ENCODE peak calls at places on chromosomes 6 and 20, in four cellular contexts. One of them, this sample, is unnamed.

GRCh38 chr20:53839423-53840176 is 230.8 kb downstream of the BCAS1 start:
- DNase-seq in cardiac fibroblast: no peak
- DNase-seq in AG09309: no peak
- DNase-seq in tibial nerve: no peak
- DNase-seq in this sample: no peak

GRCh38 chr20:59149678-59150504 is 13.7 kb upstream of the ZNF831 start:
- DNase-seq in cardiac fibroblast: no peak
- DNase-seq in AG09309: no peak
- DNase-seq in tibial nerve: no peak
- DNase-seq in this sample: no peak

GRCh38 chr20:51121901-51122412 is 99.0 kb upstream of the KCNG1 start:
- DNase-seq in tibial nerve: no peak
- DNase-seq in AG09309: no peak
- DNase-seq in cardiac fibroblast: peak
- DNase-seq in this sample: no peak

GRCh38 chr6:159929819-159930218 is 39.0 kb downstream of the MAS1 start:
- DNase-seq in AG09309: no peak
- DNase-seq in tibial nerve: no peak
- DNase-seq in cardiac fibroblast: peak
- DNase-seq in this sample: no peak

GRCh38 chr6:72617721-72618120 is 4.1 kb upstream of the KCNQ5 start:
- DNase-seq in AG09309: no peak
- DNase-seq in tibial nerve: no peak
- DNase-seq in cardiac fibroblast: no peak
- DNase-seq in this sample: no peak

GRCh38 chr20:258963-259362 is 1.4 kb downstream of the DEFB132 start:
- DNase-seq in AG09309: no peak
- DNase-seq in tibial nerve: no peak
- DNase-seq in cardiac fibroblast: peak
- DNase-seq in this sample: no peak

GRCh38 chr6:161013697-161014096 is 22.1 kb downstream of the MAP3K4 start:
- DNase-seq in cardiac fibroblast: no peak
- DNase-seq in tibial nerve: no peak
- DNase-seq in AG09309: no peak
- DNase-seq in this sample: no peak

GRCh38 chr6:102390541-102390940 is 997.0 kb downstream of the GRIK2 start:
- DNase-seq in cardiac fibroblast: no peak
- DNase-seq in AG09309: no peak
- DNase-seq in tibial nerve: no peak
- DNase-seq in this sample: no peak

GRCh38 chr6:44058617-44059358 is 68.5 kb downstream of the MRPL14 start:
- DNase-seq in AG09309: peak
- DNase-seq in cardiac fibroblast: peak
- DNase-seq in tibial nerve: peak
- DNase-seq in this sample: peak

GRCh38 chr6:100260584-100260983 is 204.1 kb downstream of the SIM1 start:
- DNase-seq in tibial nerve: no peak
- DNase-seq in cardiac fibroblast: peak
- DNase-seq in AG09309: no peak
- DNase-seq in this sample: no peak

GRCh38 chr6:100322886-100323285 is 141.8 kb downstream of the SIM1 start:
- DNase-seq in tibial nerve: no peak
- DNase-seq in AG09309: no peak
- DNase-seq in cardiac fibroblast: peak
- DNase-seq in this sample: no peak

GRCh38 chr6:137661601-137662000 is 167.4 kb upstream of the OLIG3 start:
- DNase-seq in cardiac fibroblast: peak
- DNase-seq in AG09309: no peak
- DNase-seq in tibial nerve: peak
- DNase-seq in this sample: no peak

GRCh38 chr6:16239090-16239797 is 857 bp downstream of the GMPR start:
- DNase-seq in tibial nerve: peak
- DNase-seq in cardiac fibroblast: no peak
- DNase-seq in AG09309: no peak
- DNase-seq in this sample: no peak

GRCh38 chr20:62155428-62156253 is 12.1 kb downstream of the SS18L1 start:
- DNase-seq in tibial nerve: no peak
- DNase-seq in cardiac fibroblast: no peak
- DNase-seq in AG09309: no peak
- DNase-seq in this sample: no peak

GRCh38 chr6:24667378-24667803 is 514 bp downstream of the ACOT13 start:
- DNase-seq in tibial nerve: no peak
- DNase-seq in AG09309: no peak
- DNase-seq in cardiac fibroblast: peak
- DNase-seq in this sample: no peak

GRCh38 chr6:93575495-93575894 is 156.1 kb upstream of the EPHA7 start:
- DNase-seq in cardiac fibroblast: no peak
- DNase-seq in tibial nerve: no peak
- DNase-seq in AG09309: no peak
- DNase-seq in this sample: no peak

GRCh38 chr6:101080597-101080996 is 199.5 kb upstream of the ASCC3 start:
- DNase-seq in cardiac fibroblast: peak
- DNase-seq in AG09309: peak
- DNase-seq in tibial nerve: no peak
- DNase-seq in this sample: peak

GRCh38 chr6:145809785-145810184 is 4.8 kb downstream of the FBXO30 start:
- DNase-seq in AG09309: peak
- DNase-seq in cardiac fibroblast: peak
- DNase-seq in tibial nerve: no peak
- DNase-seq in this sample: no peak

GRCh38 chr6:131717815-131718214 is 7.0 kb upstream of the CTAGE9 start:
- DNase-seq in tibial nerve: no peak
- DNase-seq in cardiac fibroblast: no peak
- DNase-seq in AG09309: no peak
- DNase-seq in this sample: no peak

DNA sequence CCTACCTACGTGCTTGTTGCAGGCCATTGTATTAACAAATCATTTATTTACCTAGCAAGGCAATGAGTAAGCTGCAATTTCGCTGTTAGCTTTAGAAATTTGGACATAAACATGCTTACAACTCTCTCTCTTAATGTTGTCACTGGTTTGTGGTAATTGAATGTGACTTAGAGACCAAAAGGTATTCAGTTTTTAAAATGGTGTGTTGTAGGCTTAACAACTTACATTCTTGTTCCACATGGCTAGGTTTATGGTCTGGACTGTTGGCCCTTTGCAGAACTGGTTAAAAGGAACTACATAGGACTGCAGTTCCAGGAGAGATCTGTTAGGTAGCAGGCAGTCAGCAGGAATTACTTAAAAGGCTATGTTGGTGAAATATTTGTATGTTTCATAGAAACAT is 10.3 kb upstream of the CTAGE9 start:
- DNase-seq in cardiac fibroblast: no peak
- DNase-seq in tibial nerve: no peak
- DNase-seq in AG09309: no peak
- DNase-seq in this sample: no peak
- TF ChIP-seq CTCF in cardiac fibroblast: no peak
- TF ChIP-seq CTCF in tibial nerve: no peak
- TF ChIP-seq CTCF in AG09309: no peak
- TF ChIP-seq CTCF in this sample: no peak

DNA sequence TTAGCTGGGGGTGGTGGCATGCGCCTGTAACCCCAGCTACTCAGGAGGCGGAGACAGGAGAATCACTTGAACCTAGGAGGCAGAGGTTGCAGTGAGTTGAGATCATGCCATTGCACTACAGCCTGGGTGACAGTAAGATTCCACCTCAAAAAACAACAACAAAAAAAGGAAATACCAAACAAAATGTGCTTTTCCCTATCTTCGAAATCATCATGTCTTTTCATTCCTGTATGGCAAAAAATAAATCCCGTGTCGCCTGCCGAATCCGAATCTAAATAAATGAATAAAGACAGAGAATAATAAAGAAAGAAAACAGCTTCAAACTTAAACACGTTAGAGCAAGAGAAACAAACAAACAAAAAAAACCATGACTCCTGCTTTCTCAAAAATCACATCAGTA is 11.8 kb downstream of the B4GALT5 start:
- DNase-seq in tibial nerve: no peak
- DNase-seq in AG09309: no peak
- DNase-seq in cardiac fibroblast: no peak
- DNase-seq in this sample: no peak
- H3K4me3 ChIP-seq in tibial nerve: no peak
- H3K4me3 ChIP-seq in AG09309: no peak
- H3K4me3 ChIP-seq in cardiac fibroblast: no peak
- H3K4me3 ChIP-seq in this sample: no peak

GRCh38 chr6:52975580-52975979 is 19.5 kb downstream of the GSTA4 start:
- DNase-seq in cardiac fibroblast: peak
- DNase-seq in tibial nerve: no peak
- DNase-seq in AG09309: peak
- DNase-seq in this sample: no peak
- TF ChIP-seq CTCF in cardiac fibroblast: no peak
- TF ChIP-seq CTCF in tibial nerve: no peak
- TF ChIP-seq CTCF in AG09309: peak
- TF ChIP-seq CTCF in this sample: peak

DNA sequence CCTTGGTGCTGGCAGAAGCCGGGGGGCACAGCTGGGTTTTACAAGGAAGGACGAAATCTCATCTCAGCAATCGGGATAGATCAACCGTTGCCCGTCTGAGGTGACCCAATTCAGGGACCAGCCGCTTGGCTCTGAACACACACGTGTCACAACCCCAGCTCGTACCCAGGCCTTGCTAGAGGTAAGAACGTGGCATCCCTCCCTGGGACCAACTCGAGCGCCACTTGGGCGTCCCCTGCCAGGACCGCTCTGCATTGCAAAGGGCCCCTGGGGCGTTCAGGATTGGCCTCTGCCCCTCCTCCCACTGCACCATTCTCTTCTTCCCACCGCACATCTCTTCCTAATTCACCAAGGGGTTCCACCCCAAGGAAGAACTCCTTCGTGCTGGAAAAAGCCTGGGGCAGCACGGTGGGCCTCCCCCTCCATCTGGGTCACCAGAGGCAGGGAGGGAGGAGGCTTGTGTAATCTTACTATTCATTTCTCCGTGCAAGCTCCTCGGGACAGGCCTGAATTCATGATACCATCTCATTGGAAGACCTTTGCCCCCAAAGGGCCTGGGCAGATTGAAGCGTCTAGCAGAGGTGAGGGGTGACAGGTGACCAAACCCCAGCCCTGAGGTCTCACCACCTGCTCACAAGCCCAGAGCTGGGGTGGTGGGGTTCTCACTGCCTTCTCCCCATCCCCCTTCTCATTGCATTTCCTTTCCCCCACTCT is 136.8 kb downstream of the LY86 start:
- DNase-seq in cardiac fibroblast: no peak
- DNase-seq in tibial nerve: no peak
- DNase-seq in AG09309: no peak
- DNase-seq in this sample: no peak
- H3K4me3 ChIP-seq in cardiac fibroblast: peak
- H3K4me3 ChIP-seq in tibial nerve: peak
- H3K4me3 ChIP-seq in AG09309: peak
- H3K4me3 ChIP-seq in this sample: peak

DNA sequence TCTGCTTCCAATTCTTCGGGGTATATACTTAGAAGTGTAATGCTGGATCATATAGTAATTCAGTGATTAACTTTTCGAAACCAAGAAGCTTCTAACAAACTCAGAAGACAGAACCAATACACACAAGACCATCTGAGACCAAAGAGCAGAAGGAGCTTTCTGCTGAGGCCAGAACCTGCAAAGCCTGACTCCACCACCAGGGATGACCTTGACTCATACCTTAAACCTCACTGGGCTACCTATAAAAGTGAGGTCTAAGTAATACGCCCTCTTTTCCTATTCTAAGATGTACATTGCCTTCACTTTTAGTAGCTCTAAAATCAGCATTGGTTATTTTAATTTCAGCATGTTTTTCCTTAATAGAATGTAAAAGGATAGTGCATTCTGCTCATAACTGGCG is 84.8 kb downstream of the FOXF2 start:
- DNase-seq in tibial nerve: no peak
- DNase-seq in AG09309: no peak
- DNase-seq in cardiac fibroblast: no peak
- DNase-seq in this sample: no peak
- TF ChIP-seq CTCF in tibial nerve: no peak
- TF ChIP-seq CTCF in AG09309: no peak
- TF ChIP-seq CTCF in cardiac fibroblast: no peak
- TF ChIP-seq CTCF in this sample: peak

GRCh38 chr6:166308769-166309589 is 787 bp upstream of the PRR18 start:
- DNase-seq in tibial nerve: no peak
- DNase-seq in cardiac fibroblast: no peak
- DNase-seq in AG09309: no peak
- DNase-seq in this sample: no peak
- H3K4me3 ChIP-seq in tibial nerve: no peak
- H3K4me3 ChIP-seq in cardiac fibroblast: no peak
- H3K4me3 ChIP-seq in AG09309: no peak
- H3K4me3 ChIP-seq in this sample: peak

GRCh38 chr6:10695086-10695657 is 400 bp downstream of the PAK1IP1 start:
- DNase-seq in tibial nerve: no peak
- DNase-seq in cardiac fibroblast: no peak
- DNase-seq in AG09309: no peak
- DNase-seq in this sample: no peak
- TF ChIP-seq CTCF in tibial nerve: no peak
- TF ChIP-seq CTCF in cardiac fibroblast: no peak
- TF ChIP-seq CTCF in AG09309: no peak
- TF ChIP-seq CTCF in this sample: no peak

DNA sequence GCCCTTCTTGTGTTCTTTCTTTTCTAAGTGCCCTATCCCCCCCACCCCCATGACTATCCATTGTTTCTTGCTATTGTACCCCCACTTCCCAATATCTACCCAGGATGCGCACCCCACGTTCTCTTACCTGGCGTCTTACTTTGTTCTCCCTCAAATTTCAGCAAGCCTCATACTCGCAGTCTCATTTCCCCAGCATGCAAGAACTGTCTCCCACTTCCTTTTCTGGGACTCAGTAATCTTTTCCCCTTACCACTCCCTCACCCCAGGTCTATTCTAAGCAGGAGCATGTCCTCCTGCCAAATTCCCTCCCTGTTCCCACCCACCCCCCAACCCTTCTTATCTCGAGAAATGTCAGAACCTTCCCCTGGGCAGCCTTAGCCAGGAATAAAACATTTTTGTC is 1.7 kb upstream of the EHMT2 start:
- DNase-seq in cardiac fibroblast: no peak
- DNase-seq in AG09309: no peak
- DNase-seq in tibial nerve: no peak
- DNase-seq in this sample: no peak
- H3K4me3 ChIP-seq in cardiac fibroblast: no peak
- H3K4me3 ChIP-seq in AG09309: no peak
- H3K4me3 ChIP-seq in tibial nerve: no peak
- H3K4me3 ChIP-seq in this sample: no peak